ENCODE peak calls at places on chromosomes 6 and 20, in eight cellular contexts. H is Panc1; X is CD8-positive, alpha-beta T cell; B is CD8-positive, alpha-beta memory T cell; A is body of pancreas; F is cardiac muscle cell; V is aorta; E is endothelial cell of umbilical vein. S is an unnamed sample.

GRCh38 chr6:26065952-26066380 is 21.3 kb upstream of the HFE start:
- DNase-seq in V (no peak), F (peak), B (peak), X (peak), H (no peak), E (peak), A (peak), S (peak)

GRCh38 chr20:38083338-38084048 is 49.9 kb downstream of the RPRD1B start:
- DNase-seq in A (no peak), H (no peak), V (no peak), E (no peak), F (peak), X (no peak), B (no peak), S (no peak)

GRCh38 chr6:107491791-107492674 is 2.1 kb downstream of the SOBP start:
- DNase-seq in X (no peak), V (no peak), A (no peak), H (no peak), E (no peak), F (peak), B (no peak), S (peak)

GRCh38 chr6:132130530-132131298 is 179.5 kb upstream of the CCN2 start:
- DNase-seq in B (no peak), A (no peak), X (no peak), V (peak), F (peak), E (peak), H (no peak), S (peak)

GRCh38 chr20:57505991-57506390 is 18.9 kb downstream of the CTCFL start:
- DNase-seq in X (no peak), V (no peak), E (no peak), B (no peak), H (no peak), F (no peak), A (no peak), S (no peak)

GRCh38 chr6:44022296-44022661 is 105.0 kb downstream of the MRPL14 start:
- DNase-seq in V (peak), F (no peak), A (no peak), X (no peak), E (peak), H (no peak), B (no peak), S (peak)

GRCh38 chr6:73566954-73567591 is 46.2 kb upstream of the EEF1A1 start:
- DNase-seq in V (peak), E (peak), F (peak), B (no peak), H (no peak), X (no peak), A (peak), S (peak)

GRCh38 chr20:14928083-14928482 is 590.7 kb upstream of the FLRT3 start:
- DNase-seq in A (no peak), F (no peak), V (no peak), X (no peak), E (no peak), B (no peak), H (no peak), S (no peak)

GRCh38 chr6:31091680-31092079 is 20.7 kb downstream of the C6orf15 start:
- DNase-seq in V (no peak), H (no peak), F (no peak), B (no peak), A (no peak), X (no peak), E (no peak), S (no peak)

GRCh38 chr20:47355489-47356219 is 845 bp downstream of the ZMYND8 start:
- DNase-seq in H (no peak), A (no peak), F (peak), V (no peak), B (no peak), X (peak), E (peak), S (peak)
- H3K4me3 ChIP-seq in H (peak), A (no peak), F (peak), V (no peak), B (peak), X (peak), E (peak), S (peak)

DNA sequence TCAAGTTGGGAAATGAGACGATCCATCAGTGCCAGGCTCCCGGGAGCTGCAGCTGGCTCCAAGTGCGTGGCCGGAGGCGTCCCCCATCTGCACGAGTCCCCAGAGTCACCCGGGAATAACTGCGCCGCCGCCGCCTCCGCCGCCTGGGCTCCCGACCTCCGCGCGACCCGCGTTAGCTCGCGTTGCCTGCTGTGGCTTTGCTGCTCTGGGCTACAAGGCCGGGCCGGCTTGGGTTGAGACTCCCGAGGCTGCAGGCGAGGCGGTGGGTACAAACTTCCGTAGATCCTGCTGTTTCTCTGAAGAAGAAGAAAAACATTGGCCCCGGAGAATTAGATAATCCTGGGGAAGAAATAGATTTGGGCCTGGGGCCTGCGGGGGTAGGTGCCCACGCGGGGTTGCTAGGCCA is 7.4 kb upstream of the LAMP5 start:
- DNase-seq in V (peak), H (no peak), A (no peak), E (no peak), X (no peak), B (no peak), F (no peak), S (no peak)
- H3K4me3 ChIP-seq in V (no peak), H (no peak), A (no peak), E (no peak), X (no peak), B (no peak), F (no peak), S (no peak)

DNA sequence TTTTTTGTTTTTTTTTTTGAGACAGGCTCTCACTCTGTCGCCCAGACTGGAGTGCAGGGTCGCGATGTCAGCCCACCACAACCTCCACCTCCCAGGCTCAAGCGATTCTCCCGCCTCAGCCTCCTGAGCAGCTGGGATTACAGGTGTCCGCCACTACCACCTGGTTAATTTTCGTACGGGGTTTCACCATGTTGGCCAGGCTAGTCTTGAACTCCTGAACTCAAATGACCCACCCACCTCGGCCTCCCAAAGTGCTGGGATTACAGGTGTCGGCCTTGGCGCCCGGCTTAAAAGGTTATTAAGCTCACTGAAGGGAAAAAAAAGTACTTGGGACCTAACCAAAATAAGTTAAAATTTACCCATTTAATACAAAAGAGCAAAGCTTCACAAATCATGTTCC is 1.9 kb downstream of the TCFL5 start:
- DNase-seq in B (no peak), V (peak), A (no peak), E (no peak), X (no peak), H (no peak), F (no peak), S (no peak)
- H3K4me3 ChIP-seq in B (no peak), V (no peak), A (no peak), E (no peak), X (no peak), H (peak), F (no peak), S (peak)

DNA sequence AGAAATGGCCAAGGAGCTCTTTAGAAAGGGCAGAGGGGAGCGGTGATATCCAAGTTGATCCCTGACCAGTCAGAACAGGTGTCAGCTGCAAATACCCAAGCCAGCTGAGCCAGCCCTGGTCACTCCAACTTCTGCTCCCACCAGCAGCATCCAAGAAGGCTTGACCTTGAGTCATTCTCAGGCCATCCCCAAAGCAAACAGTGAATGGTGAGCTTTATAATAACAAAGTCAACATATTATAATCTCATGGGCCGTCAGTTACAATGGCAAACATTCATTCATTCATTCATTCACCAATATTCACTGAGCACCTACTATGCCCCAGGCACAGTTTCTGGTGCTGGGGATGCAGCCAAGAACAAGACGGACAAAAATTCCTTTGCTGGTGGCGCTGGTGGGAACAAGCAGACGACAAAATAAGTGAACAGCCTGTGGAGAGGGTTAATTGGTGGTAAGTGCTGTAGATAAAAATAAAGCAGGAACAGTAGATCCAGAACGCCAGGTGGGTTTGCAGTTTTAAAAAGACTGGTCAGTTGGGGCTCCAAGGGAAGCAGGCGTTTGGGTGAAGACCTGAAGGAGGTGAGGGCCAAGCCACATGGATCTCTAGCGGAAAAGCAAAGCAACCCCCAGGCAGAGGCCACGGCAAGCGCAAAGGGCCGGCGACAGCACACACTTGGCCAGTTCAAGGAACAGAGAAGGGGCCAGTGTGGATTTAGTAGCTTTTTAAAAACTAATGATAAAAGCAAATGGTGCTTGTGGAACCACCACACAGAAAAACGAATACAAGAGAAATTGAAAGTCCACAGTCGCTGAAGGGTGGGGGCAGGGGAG is 131.8 kb upstream of the PTPN1 start:
- DNase-seq in E (no peak), H (no peak), X (no peak), B (no peak), A (no peak), V (no peak), F (no peak), S (no peak)
- H3K4me3 ChIP-seq in E (no peak), H (no peak), X (no peak), B (no peak), A (no peak), V (no peak), F (no peak), S (peak)

GRCh38 chr6:159989882-159990480 is 21.1 kb downstream of the IGF2R start:
- DNase-seq in E (no peak), A (no peak), B (no peak), V (no peak), X (no peak), F (peak), H (no peak), S (peak)

GRCh38 chr6:159985296-159985940 is 16.5 kb downstream of the IGF2R start:
- DNase-seq in F (peak), V (no peak), X (no peak), H (no peak), E (no peak), A (no peak), B (no peak), S (peak)

GRCh38 chr6:159992366-159992765 is 23.5 kb downstream of the IGF2R start:
- DNase-seq in F (no peak), H (no peak), E (no peak), B (no peak), X (no peak), V (no peak), A (no peak), S (no peak)

GRCh38 chr6:159989471-159989870 is 20.6 kb downstream of the IGF2R start:
- DNase-seq in X (no peak), H (no peak), E (no peak), F (no peak), A (no peak), B (no peak), V (no peak), S (peak)

DNA sequence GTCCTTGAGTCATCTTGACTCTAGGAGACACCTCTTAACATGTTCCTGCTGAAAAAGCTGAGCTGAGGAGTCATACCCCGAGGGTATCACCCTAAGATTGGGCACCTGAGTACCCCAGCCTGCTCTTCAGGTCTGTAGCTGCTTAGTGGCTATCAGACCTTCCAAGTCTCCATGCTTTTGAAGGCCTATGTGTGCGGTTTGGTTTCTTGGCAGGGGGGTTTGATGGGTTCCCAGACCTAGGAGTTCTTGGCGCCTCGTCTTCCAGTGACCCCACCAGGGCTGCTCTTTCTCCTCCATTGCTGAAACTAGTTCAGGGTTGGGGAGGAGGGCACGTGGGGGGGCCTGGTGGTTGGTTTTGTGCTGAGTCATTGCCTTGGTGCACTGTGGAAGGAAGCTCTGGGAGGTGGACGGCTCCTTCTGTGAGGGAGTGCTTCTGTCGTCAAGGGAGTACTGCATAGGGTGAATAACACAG is 20.1 kb downstream of the IGF2R start:
- DNase-seq in X (no peak), A (no peak), V (no peak), B (no peak), E (no peak), F (peak), H (no peak), S (peak)
- H3K4me3 ChIP-seq in X (no peak), A (no peak), V (no peak), B (no peak), E (no peak), F (no peak), H (no peak), S (no peak)

DNA sequence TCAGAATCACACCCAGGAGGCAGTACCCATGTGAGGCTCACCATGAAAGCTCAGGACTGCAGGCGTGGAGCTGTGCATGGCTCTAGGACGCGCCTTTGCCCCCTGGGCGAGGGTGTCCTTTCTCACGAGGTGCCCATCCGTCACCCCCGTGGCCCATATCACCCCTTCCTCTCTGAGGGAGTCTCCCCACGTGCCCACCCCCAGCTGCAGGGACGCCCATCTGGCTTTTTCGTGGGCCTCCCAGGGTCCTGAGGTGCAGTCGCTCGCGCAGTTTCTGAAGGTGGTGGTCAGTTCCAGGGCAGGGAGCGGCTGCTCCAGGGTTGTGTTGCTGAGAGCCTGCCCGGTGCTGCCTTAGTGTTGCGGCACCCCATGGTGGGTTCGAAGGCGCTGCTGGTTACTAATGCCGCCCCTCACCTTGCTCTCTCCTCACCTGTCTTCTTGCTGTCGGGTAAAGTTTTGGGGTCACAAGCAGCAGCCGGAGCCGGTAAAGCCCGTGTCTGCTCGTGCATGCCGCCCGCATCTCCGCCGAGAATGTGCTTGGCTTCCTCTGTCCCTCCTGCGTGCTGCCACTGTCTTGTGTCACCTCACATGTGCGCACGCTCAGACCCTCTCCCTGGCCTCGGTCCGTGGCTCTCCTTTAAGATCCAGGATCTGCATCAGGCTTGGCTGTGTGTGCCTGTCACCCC is 9.4 kb upstream of the COL20A1 start:
- DNase-seq in F (no peak), V (no peak), E (no peak), H (no peak), X (no peak), B (no peak), A (no peak), S (no peak)
- H3K4me3 ChIP-seq in F (no peak), V (no peak), E (no peak), H (no peak), X (no peak), B (no peak), A (no peak), S (no peak)

DNA sequence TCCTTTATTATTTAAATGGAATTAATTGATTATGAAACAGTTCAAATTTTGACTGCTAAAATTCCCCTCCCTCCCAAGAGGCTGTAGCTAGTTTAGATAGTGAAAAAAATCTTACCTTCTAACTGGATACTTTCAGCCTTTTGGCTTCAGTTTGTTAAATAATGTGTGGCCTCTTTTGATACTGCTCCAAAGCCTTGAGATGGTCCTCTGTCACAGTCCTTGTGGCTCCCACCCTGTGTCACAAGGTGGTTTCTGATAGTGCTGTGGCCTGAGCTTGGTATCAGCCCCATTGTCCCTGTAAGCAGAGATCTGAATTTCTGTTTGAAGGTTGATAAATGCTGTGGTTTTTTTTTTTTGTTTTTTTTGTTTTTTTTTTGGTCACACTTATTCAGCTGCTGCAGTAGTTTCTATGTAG is 20.8 kb downstream of the PANK2 start:
- DNase-seq in V (no peak), H (no peak), A (no peak), F (no peak), B (no peak), X (no peak), E (no peak), S (no peak)
- H3K4me3 ChIP-seq in V (no peak), H (no peak), A (no peak), F (no peak), B (no peak), X (no peak), E (no peak), S (no peak)

S was measured in GM23248.